ENCODE peak calls at places on chromosomes 12 and 14, in six cellular contexts. G is AG09309, A is prostate gland, X is lower leg skin, I is left ventricle myocardium inferior, T is AG10803. F is an unnamed sample.

GRCh38 chr12:1638167-1638566 is 9.1 kb downstream of the WNT5B start:
- DNase-seq in A (no peak), T (no peak), X (no peak), I (no peak), G (no peak), F (no peak)

GRCh38 chr12:76764856-76765255 is 941 bp downstream of the ZDHHC17 start:
- DNase-seq in X (no peak), G (no peak), A (peak), T (peak), I (no peak), F (peak)

GRCh38 chr12:14605401-14605989 is 37.8 kb upstream of the PLBD1 start:
- DNase-seq in A (no peak), I (no peak), T (no peak), X (no peak), G (no peak), F (no peak)

GRCh38 chr14:67883717-67884116 is 64.1 kb downstream of the RAD51B start:
- DNase-seq in T (peak), I (no peak), G (peak), X (no peak), A (no peak), F (no peak)

GRCh38 chr14:92926931-92927330 is 4.0 kb downstream of the CHGA start:
- DNase-seq in A (no peak), T (no peak), X (no peak), I (no peak), G (no peak), F (no peak)

GRCh38 chr12:114921796-114922195 is 237.8 kb upstream of the TBX3 start:
- DNase-seq in T (peak), A (no peak), I (no peak), X (no peak), G (no peak), F (no peak)

GRCh38 chr12:132284618-132285310 is 44.6 kb downstream of the GALNT9 start:
- DNase-seq in G (no peak), T (no peak), X (no peak), A (no peak), I (no peak), F (no peak)

GRCh38 chr14:68975667-68976066 is 3.4 kb downstream of the ACTN1 start:
- DNase-seq in X (peak), A (peak), I (no peak), T (peak), G (no peak), F (no peak)

GRCh38 chr14:48560421-48560820 is 885.0 kb upstream of the MDGA2 start:
- DNase-seq in X (no peak), G (no peak), A (no peak), I (no peak), T (no peak), F (no peak)

GRCh38 chr12:120669055-120669828 is 17.7 kb upstream of the MLEC start:
- DNase-seq in A (no peak), X (no peak), T (peak), I (no peak), G (no peak), F (no peak)

GRCh38 chr12:1927751-1928351 is 9.4 kb upstream of the CACNA2D4 start:
- DNase-seq in A (no peak), X (peak), T (peak), G (no peak), I (peak), F (no peak)

GRCh38 chr12:77841467-77842054 is 10.9 kb downstream of the NAV3 start:
- DNase-seq in X (no peak), G (no peak), I (no peak), T (no peak), A (no peak), F (no peak)

GRCh38 chr14:92937229-92937937 is 14.4 kb downstream of the CHGA start:
- DNase-seq in I (no peak), G (no peak), A (no peak), X (no peak), T (no peak), F (no peak)

GRCh38 chr14:49427117-49427516 is 159.1 kb downstream of the RPS29 start:
- DNase-seq in T (no peak), X (no peak), A (no peak), I (no peak), G (no peak), F (no peak)

GRCh38 chr12:6916426-6917200 is 2.2 kb downstream of the ENO2 start:
- DNase-seq in A (no peak), G (no peak), X (no peak), I (no peak), T (no peak), F (no peak)

GRCh38 chr12:65994318-65994717 is 136.2 kb downstream of the LLPH start:
- DNase-seq in X (no peak), A (no peak), I (no peak), G (no peak), T (no peak), F (no peak)

GRCh38 chr12:110141389-110141788 is 17.2 kb downstream of the IFT81 start:
- DNase-seq in T (peak), I (peak), X (peak), G (peak), A (no peak), F (no peak)

GRCh38 chr12:120538281-120539156 is 4.4 kb downstream of the RNF10 start:
- DNase-seq in T (peak), G (peak), A (no peak), X (no peak), I (peak), F (no peak)

GRCh38 chr12:111503116-111503515 is 96.0 kb downstream of the ATXN2 start:
- DNase-seq in G (no peak), X (no peak), I (no peak), A (no peak), T (no peak), F (no peak)

GRCh38 chr14:76782885-76783566 is 21.8 kb downstream of the VASH1 start:
- DNase-seq in G (no peak), I (no peak), X (peak), T (no peak), A (no peak), F (no peak)

GRCh38 chr12:94172973-94173372 is 24.6 kb downstream of the PLXNC1 start:
- DNase-seq in T (peak), A (no peak), I (no peak), X (no peak), G (peak), F (no peak)

GRCh38 chr12:132711169-132711843 is 664 bp downstream of the PGAM5 start:
- DNase-seq in I (no peak), X (no peak), G (no peak), A (no peak), T (no peak), F (no peak)

GRCh38 chr12:115335594-115335993 is 651.6 kb upstream of the TBX3 start:
- DNase-seq in T (no peak), G (no peak), A (no peak), I (peak), X (no peak), F (no peak)

GRCh38 chr12:109919466-109919865 is 19.4 kb downstream of the TCHP start:
- DNase-seq in A (no peak), I (no peak), T (no peak), X (no peak), G (no peak), F (no peak)

GRCh38 chr12:49046129-49046895 is 14.3 kb downstream of the KMT2D start:
- DNase-seq in X (no peak), T (no peak), I (no peak), G (no peak), A (no peak), F (no peak)

GRCh38 chr14:86654558-86655184 is 1124.7 kb downstream of the FLRT2 start:
- DNase-seq in G (no peak), A (no peak), X (peak), I (peak), T (peak), F (peak)

GRCh38 chr12:133130808-133131128 is 341 bp downstream of the ZNF10 start:
- DNase-seq in A (peak), X (peak), G (no peak), T (no peak), I (peak), F (no peak)

GRCh38 chr14:103031956-103032355 is 25.4 kb downstream of the CDC42BPB start:
- DNase-seq in T (peak), G (no peak), X (no peak), I (no peak), A (no peak), F (no peak)

GRCh38 chr12:77344651-77345050 is 279.3 kb upstream of the E2F7 start:
- DNase-seq in A (no peak), T (no peak), G (no peak), I (no peak), X (no peak), F (no peak)

GRCh38 chr12:103269962-103270361 is 225.8 kb downstream of the C12orf42 start:
- DNase-seq in I (no peak), A (no peak), G (no peak), T (no peak), X (no peak), F (no peak)

GRCh38 chr12:25702553-25702952 is 149.5 kb upstream of the LMNTD1 start:
- DNase-seq in I (no peak), G (no peak), T (no peak), A (no peak), X (no peak), F (no peak)

GRCh38 chr12:25705256-25705655 is 152.2 kb upstream of the LMNTD1 start:
- DNase-seq in G (no peak), A (no peak), I (no peak), X (no peak), T (no peak), F (no peak)

GRCh38 chr12:25710149-25710548 is 157.1 kb upstream of the LMNTD1 start:
- DNase-seq in A (no peak), X (no peak), T (no peak), G (no peak), I (no peak), F (no peak)

GRCh38 chr12:25708661-25709060 is 155.6 kb upstream of the LMNTD1 start:
- DNase-seq in G (no peak), A (no peak), I (no peak), X (no peak), T (no peak), F (no peak)

GRCh38 chr12:25707056-25707455 is 154.0 kb upstream of the LMNTD1 start:
- DNase-seq in X (no peak), I (no peak), T (no peak), A (no peak), G (no peak), F (no peak)
- TF ChIP-seq CTCF in X (no peak), I (no peak), T (no peak), A (no peak), G (no peak), F (no peak)

DNA sequence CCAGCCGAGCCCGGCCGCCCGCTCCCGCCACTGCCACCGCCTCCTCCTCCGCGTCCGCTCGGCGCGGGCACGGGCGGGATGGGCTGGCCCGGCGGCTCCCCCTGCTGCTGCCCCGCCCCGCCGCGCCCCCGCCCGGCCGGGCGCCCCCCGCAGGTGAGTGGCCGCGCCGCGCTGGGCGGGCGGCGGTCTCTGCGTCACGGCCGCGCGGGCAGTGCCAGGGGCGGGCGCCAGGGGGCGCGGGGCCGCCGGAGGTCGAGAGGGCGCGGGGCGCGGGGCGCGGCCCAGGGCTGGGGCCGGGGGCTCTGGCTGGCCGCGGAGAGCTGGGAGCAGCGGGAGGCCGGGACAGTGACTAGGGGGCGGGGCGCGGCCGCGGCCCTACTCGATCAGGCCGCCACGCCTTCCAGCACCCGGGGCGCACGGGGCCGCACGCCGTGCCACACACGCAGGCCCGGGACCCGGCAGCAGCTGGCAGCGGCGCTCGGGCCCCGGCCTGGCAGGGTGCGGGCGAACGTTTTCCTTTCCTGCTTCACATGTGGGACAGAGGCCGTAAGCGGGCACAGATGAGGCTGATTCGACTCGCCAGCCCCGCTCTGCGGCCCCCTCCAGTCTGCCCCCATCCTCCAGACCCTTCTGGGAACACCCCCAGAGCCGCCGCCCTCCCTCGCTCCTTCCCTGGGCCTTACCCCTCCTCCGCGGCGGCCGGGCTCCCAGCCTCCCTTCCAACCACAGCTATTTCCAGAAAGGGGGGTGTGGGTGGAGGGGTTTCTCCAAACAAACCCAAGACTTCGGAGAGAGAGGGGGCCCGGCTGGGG is 2.4 kb upstream of the TNS2 start:
- DNase-seq in A (peak), X (peak), I (peak), T (peak), G (no peak), F (peak)
- TF ChIP-seq CTCF in A (no peak), X (no peak), I (peak), T (no peak), G (no peak), F (peak)

GRCh38 chr14:94707494-94707893 is 62.4 kb downstream of the GSC start:
- DNase-seq in X (no peak), T (no peak), G (no peak), I (no peak), A (no peak), F (no peak)
- TF ChIP-seq CTCF in X (no peak), T (no peak), G (no peak), I (no peak), A (no peak), F (no peak)

DNA sequence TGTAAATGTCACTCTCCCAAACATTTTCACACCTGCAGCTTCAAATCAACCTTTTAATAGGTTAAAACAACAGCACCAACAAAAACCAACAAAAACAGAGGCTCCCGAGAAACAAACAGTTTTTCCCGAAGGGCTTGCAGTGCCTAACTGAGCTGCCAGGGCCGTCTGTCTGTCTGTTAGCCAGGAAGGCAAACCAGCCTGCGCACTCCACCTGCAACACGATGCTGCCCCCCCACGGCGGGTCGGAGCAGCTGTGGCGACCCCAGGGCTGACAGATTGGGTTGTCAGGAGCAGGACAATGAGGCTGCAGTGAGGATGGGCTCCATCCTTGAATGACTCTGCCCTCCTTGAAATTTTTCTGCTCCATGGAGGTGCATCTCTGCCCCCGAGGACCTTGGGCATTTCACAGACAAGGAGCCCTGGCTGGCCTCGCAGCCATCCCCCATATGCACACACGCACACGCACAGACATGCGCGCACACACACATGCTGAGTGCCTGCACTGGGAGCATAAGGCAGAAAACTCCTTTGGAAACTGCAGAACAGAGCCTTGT is 2.6 kb downstream of the RTL1 start:
- DNase-seq in I (no peak), A (peak), G (no peak), T (no peak), X (peak), F (no peak)
- TF ChIP-seq CTCF in I (no peak), A (no peak), G (peak), T (peak), X (no peak), F (no peak)

GRCh38 chr12:21677204-21677603 is 19.6 kb upstream of the LDHB start:
- DNase-seq in I (no peak), A (no peak), T (no peak), G (no peak), X (no peak), F (no peak)

GRCh38 chr12:21675641-21676040 is 18.0 kb upstream of the LDHB start:
- DNase-seq in G (no peak), T (no peak), A (no peak), X (no peak), I (no peak), F (no peak)

GRCh38 chr12:21676781-21677180 is 19.1 kb upstream of the LDHB start:
- DNase-seq in I (no peak), T (no peak), X (no peak), A (no peak), G (no peak), F (no peak)

GRCh38 chr12:21677622-21678277 is 20.1 kb upstream of the LDHB start:
- DNase-seq in I (no peak), T (no peak), X (no peak), A (no peak), G (no peak), F (no peak)

DNA sequence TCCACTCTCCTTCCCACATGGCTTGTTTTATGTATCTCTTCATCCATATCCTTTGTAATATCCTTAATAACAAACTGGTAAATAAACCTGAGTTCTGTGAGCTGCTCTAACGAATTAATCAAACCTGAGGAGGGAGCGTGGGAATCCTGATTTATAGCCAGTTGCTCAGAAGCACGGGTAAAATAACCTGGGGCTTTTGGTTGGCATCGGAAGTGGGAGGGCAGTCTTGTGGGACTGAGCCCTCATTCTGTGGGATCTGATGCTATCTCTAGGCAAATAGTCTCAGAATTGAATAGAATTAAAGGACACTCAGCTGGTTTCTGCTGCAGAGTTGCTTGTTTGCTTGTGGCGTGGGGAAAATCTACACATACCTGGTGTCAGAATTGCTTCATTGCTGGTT is 17.5 kb upstream of the LDHB start:
- DNase-seq in G (no peak), I (no peak), T (no peak), X (no peak), A (no peak), F (no peak)
- TF ChIP-seq CTCF in G (no peak), I (no peak), T (no peak), X (no peak), A (no peak), F (no peak)